ENCODE peak calls at places on chromosomes 5 and 9, in five cellular contexts. J is T1000, B is activated T-cell treated with anti-CD3 and anti-CD28 coated beads for 1 hour, N is COR-L47, U is psoas muscle. E is an unnamed sample.

GRCh38 chr5:151298063-151298462 is 5.5 kb downstream of the SLC36A3 start:
- DNase-seq in J (no peak), N (peak; percentile 47), U (no peak), B (no peak), E (peak; percentile 42)

GRCh38 chr9:81070689-81071088 is 618.7 kb downstream of the TLE1 start:
- DNase-seq in B (no peak), J (no peak), U (no peak), N (no peak), E (no peak)

GRCh38 chr5:124580512-124580911 is 165.9 kb downstream of the ZNF608 start:
- DNase-seq in U (no peak), N (no peak), B (no peak), J (no peak), E (no peak)

GRCh38 chr9:132008184-132008781 is 71.4 kb downstream of the MED27 start:
- DNase-seq in J (no peak), N (no peak), B (no peak), U (no peak), E (peak; percentile 69)

GRCh38 chr5:108579236-108579635 is 168.5 kb upstream of the FER start:
- DNase-seq in U (no peak), J (no peak), N (no peak), B (no peak), E (no peak)

GRCh38 chr5:72889324-72889723 is 66.5 kb upstream of the FCHO2 start:
- DNase-seq in N (no peak), U (no peak), J (no peak), B (no peak), E (no peak)

GRCh38 chr9:124216474-124217176 is 41.1 kb upstream of the NEK6 start:
- DNase-seq in U (no peak), N (no peak), B (peak; percentile 14), J (no peak), E (no peak)

GRCh38 chr9:116310212-116310611 is 156.6 kb downstream of the PAPPA start:
- DNase-seq in U (no peak), J (no peak), N (no peak), B (no peak), E (no peak)

GRCh38 chr9:97319380-97319779 is 11.9 kb downstream of the CCDC180 start:
- DNase-seq in N (no peak), U (no peak), J (no peak), B (no peak), E (no peak)

GRCh38 chr9:136483589-136484152 is 831 bp upstream of the SEC16A start:
- DNase-seq in U (peak; percentile 93), J (peak; percentile 89), N (peak; percentile 93), B (peak; percentile 96), E (peak; percentile 95)

GRCh38 chr9:130215341-130216119 is 43.3 kb downstream of the NCS1 start:
- DNase-seq in U (no peak), N (no peak), J (no peak), B (no peak), E (peak; percentile 21)

GRCh38 chr5:100643473-100643872 is 108.3 kb downstream of the FAM174A start:
- DNase-seq in B (no peak), N (peak; percentile 79), J (no peak), U (no peak), E (no peak)

GRCh38 chr5:173858025-173858674 is 30.0 kb upstream of the CPEB4 start:
- DNase-seq in J (no peak), B (no peak), N (no peak), U (no peak), E (no peak)

GRCh38 chr9:129183495-129184308 is 5.6 kb upstream of the IER5L start:
- DNase-seq in J (no peak), U (no peak), N (no peak), B (no peak), E (no peak)

GRCh38 chr5:33736510-33736909 is 155.3 kb downstream of the ADAMTS12 start:
- DNase-seq in N (no peak), J (no peak), U (no peak), B (no peak), E (peak; percentile 89)

GRCh38 chr5:9156282-9156681 is 389.6 kb downstream of the SEMA5A start:
- DNase-seq in B (no peak), N (peak; percentile 1), U (peak; percentile 27), J (no peak), E (peak; percentile 79)

E was measured in foreskin fibroblast.